ENCODE peak calls at places on chromosomes 5 and 9, in nine cellular contexts. A is left cardiac atrium; D is ovary; E is stimulated activated CD8-positive, alpha-beta memory T cell treated with anti-CD3 and anti-CD28 coated beads, Interleukin-4, amount 100 ng/mL, for 48 hours; U is heart right ventricle; T is EH; H is IMR-90; X is kidney epithelial cell; M is GM23248. L is an unnamed sample.

GRCh38 chr9:126429190-126429589 is 102.6 kb downstream of the MVB12B start:
- DNase-seq in A (no peak), X (no peak), H (no peak), T (no peak), E (peak), M (no peak), D (no peak), U (no peak), L (no peak)

GRCh38 chr5:153827407-153827806 is 211.3 kb downstream of the FAM114A2 start:
- DNase-seq in D (no peak), H (no peak), U (no peak), X (no peak), T (peak), E (no peak), A (no peak), M (peak), L (peak)

GRCh38 chr5:93107141-93107540 is 473.9 kb downstream of the NR2F1-AS1 start:
- DNase-seq in X (no peak), A (no peak), T (no peak), H (no peak), E (no peak), M (no peak), U (no peak), D (no peak), L (peak)

GRCh38 chr5:73171495-73171894 is 1.5 kb upstream of the TMEM174 start:
- DNase-seq in A (no peak), H (no peak), E (no peak), M (no peak), D (no peak), X (no peak), T (no peak), U (no peak), L (no peak)

GRCh38 chr5:108900668-108901067 is 153.0 kb downstream of the FER start:
- DNase-seq in M (no peak), U (no peak), D (no peak), T (peak), H (peak), E (no peak), X (no peak), A (no peak), L (no peak)

GRCh38 chr9:122360891-122361290 is 9.9 kb upstream of the PTGS1 start:
- DNase-seq in D (no peak), M (peak), A (no peak), U (no peak), T (peak), X (no peak), H (peak), E (no peak), L (peak)

GRCh38 chr9:93682155-93682968 is 106.0 kb downstream of the PHF2 start:
- DNase-seq in A (peak), T (peak), E (peak), H (peak), M (peak), D (peak), X (no peak), U (peak), L (peak)

GRCh38 chr9:35287986-35288515 is 126.2 kb downstream of the UNC13B start:
- DNase-seq in D (no peak), A (no peak), U (no peak), E (no peak), T (peak), H (peak), M (peak), X (no peak), L (no peak)

GRCh38 chr5:37495668-37496067 is 116.5 kb downstream of the WDR70 start:
- DNase-seq in H (peak), M (peak), X (peak), U (no peak), E (no peak), A (no peak), T (peak), D (no peak), L (peak)

GRCh38 chr5:2257326-2258244 is 374.9 kb upstream of the IRX4 start:
- DNase-seq in M (no peak), U (no peak), T (no peak), X (no peak), E (no peak), H (no peak), A (no peak), D (no peak), L (no peak)

GRCh38 chr5:17359451-17359965 is 138.5 kb upstream of the TAF11L2 start:
- DNase-seq in A (no peak), M (peak), D (no peak), T (peak), X (no peak), U (no peak), H (peak), E (no peak), L (peak)

GRCh38 chr5:41508186-41508585 is 2.2 kb downstream of the PLCXD3 start:
- DNase-seq in D (no peak), M (peak), E (no peak), A (no peak), X (no peak), H (no peak), T (peak), U (no peak), L (no peak)

GRCh38 chr5:160751297-160751696 is 100.7 kb downstream of the ATP10B start:
- DNase-seq in E (no peak), H (no peak), D (no peak), M (no peak), A (no peak), U (no peak), T (no peak), X (no peak), L (no peak)

GRCh38 chr5:32725994-32726659 is 15.0 kb downstream of the NPR3 start:
- DNase-seq in M (no peak), X (no peak), A (no peak), H (peak), D (no peak), T (no peak), E (no peak), U (no peak), L (peak)

GRCh38 chr5:128844354-128844923 is 120.8 kb upstream of the SLC27A6 start:
- DNase-seq in M (peak), T (peak), H (peak), E (no peak), X (no peak), U (no peak), D (no peak), A (no peak), L (peak)

GRCh38 chr9:134800791-134801339 is 79.7 kb upstream of the FCN2 start:
- DNase-seq in T (peak), H (no peak), X (no peak), D (no peak), A (peak), M (no peak), U (peak), E (no peak), L (peak)

GRCh38 chr9:131801811-131802210 is 61.9 kb upstream of the RAPGEF1 start:
- DNase-seq in D (no peak), A (no peak), H (no peak), U (no peak), T (no peak), M (no peak), X (no peak), E (no peak), L (no peak)

L was measured in amniotic epithelial cell.